ENCODE peak calls at places on chromosomes 13 and 19, in ten cellular contexts. D, E, Q, C, K, U, G, A, M and B are unnamed samples.
A peak's percentile ranks its signal among the peaks of the same experiment; 100 is the strongest.

GRCh38 chr13:25406377-25406776 is 34.6 kb downstream of the ATP8A2 start:
- DNase-seq in D (no peak), Q (no peak), E (no peak), M (peak; percentile 13), U (no peak), K (no peak), A (no peak), G (peak; percentile 28), C (no peak), B (peak; percentile 42)

GRCh38 chr13:109667754-109668360 is 118.5 kb downstream of the IRS2 start:
- DNase-seq in D (no peak), M (peak; percentile 4), U (no peak), Q (no peak), A (no peak), G (peak; percentile 8), C (no peak), E (no peak), K (no peak), B (no peak)

GRCh38 chr19:36209372-36209771 is 5.1 kb downstream of the ZNF565 start:
- DNase-seq in E (no peak), M (no peak), G (no peak), K (no peak), Q (no peak), U (no peak), C (no peak), D (no peak), A (no peak), B (no peak)

GRCh38 chr13:73060251-73061160 is 1.7 kb downstream of the KLF5 start:
- DNase-seq in C (peak; percentile 88), A (no peak), U (no peak), D (no peak), G (no peak), M (peak; percentile 69), K (peak; percentile 69), E (peak; percentile 42), Q (no peak), B (no peak)

GRCh38 chr19:57110592-57111328 is 9.0 kb upstream of the USP29 start:
- DNase-seq in A (no peak), Q (no peak), G (no peak), D (no peak), E (no peak), C (peak; percentile 1), U (no peak), M (no peak), K (no peak), B (no peak)

GRCh38 chr13:37040789-37041188 is 18.7 kb downstream of the SUPT20H start:
- DNase-seq in E (no peak), U (no peak), Q (no peak), D (no peak), A (no peak), G (no peak), K (no peak), M (no peak), C (no peak), B (no peak)

GRCh38 chr19:47631681-47632446 is 22.9 kb downstream of the BICRA start:
- DNase-seq in K (no peak), M (no peak), U (no peak), Q (no peak), E (no peak), G (no peak), A (no peak), C (no peak), D (no peak), B (no peak)

GRCh38 chr13:33228645-33229445 is 56.7 kb downstream of the STARD13 start:
- DNase-seq in G (peak; percentile 10), Q (peak; percentile 12), U (no peak), M (peak; percentile 59), C (peak; percentile 88), D (no peak), A (no peak), K (peak; percentile 72), E (no peak), B (peak; percentile 63)

GRCh38 chr19:35030257-35031071 is at the start of gene SCN1B:
- DNase-seq in K (peak; percentile 64), C (peak; percentile 52), D (no peak), A (peak; percentile 72), M (peak; percentile 69), G (peak; percentile 19), U (no peak), E (peak; percentile 69), Q (peak; percentile 60), B (peak; percentile 48)